ENCODE peak calls at places on chromosomes 13 and 19, in ten cellular contexts. One of them, this sample, is unnamed.

GRCh38 chr13:30112602-30113435 is 194.5 kb downstream of the KATNAL1 start:
- DNase-seq in endothelial cell: peak; percentile 88
- DNase-seq in progenitor cell of endocrine pancreas: peak; percentile 70
- DNase-seq in fibroblast of lung: peak; percentile 81
- DNase-seq in mammary epithelial cell: peak; percentile 80
- DNase-seq in CD8-positive, alpha-beta T cell: peak; percentile 79
- DNase-seq in fibroblast of mammary gland: peak; percentile 93
- DNase-seq in colonic mucosa: peak; percentile 86
- DNase-seq in dorsolateral prefrontal cortex: peak; percentile 88
- DNase-seq in RWPE1: peak; percentile 79
- DNase-seq in this sample: peak; percentile 79

GRCh38 chr19:19403373-19403901 is 2.0 kb upstream of the GATAD2A start:
- DNase-seq in progenitor cell of endocrine pancreas: no peak
- DNase-seq in RWPE1: peak; percentile 47
- DNase-seq in CD8-positive, alpha-beta T cell: peak; percentile 16
- DNase-seq in fibroblast of mammary gland: peak; percentile 57
- DNase-seq in dorsolateral prefrontal cortex: no peak
- DNase-seq in colonic mucosa: no peak
- DNase-seq in mammary epithelial cell: peak; percentile 56
- DNase-seq in fibroblast of lung: peak; percentile 60
- DNase-seq in endothelial cell: no peak
- DNase-seq in this sample: no peak

GRCh38 chr13:79306650-79307049 is 99.4 kb downstream of the RBM26 start:
- DNase-seq in colonic mucosa: no peak
- DNase-seq in progenitor cell of endocrine pancreas: no peak
- DNase-seq in CD8-positive, alpha-beta T cell: no peak
- DNase-seq in endothelial cell: no peak
- DNase-seq in dorsolateral prefrontal cortex: no peak
- DNase-seq in fibroblast of mammary gland: no peak
- DNase-seq in RWPE1: no peak
- DNase-seq in mammary epithelial cell: no peak
- DNase-seq in fibroblast of lung: no peak
- DNase-seq in this sample: no peak

GRCh38 chr13:29484236-29484635 is 111.3 kb downstream of the SLC7A1 start:
- DNase-seq in dorsolateral prefrontal cortex: no peak
- DNase-seq in RWPE1: no peak
- DNase-seq in progenitor cell of endocrine pancreas: no peak
- DNase-seq in CD8-positive, alpha-beta T cell: no peak
- DNase-seq in colonic mucosa: no peak
- DNase-seq in mammary epithelial cell: no peak
- DNase-seq in fibroblast of mammary gland: no peak
- DNase-seq in fibroblast of lung: no peak
- DNase-seq in endothelial cell: no peak
- DNase-seq in this sample: no peak

GRCh38 chr13:66803759-66804456 is 426.2 kb downstream of the PCDH9 start:
- DNase-seq in CD8-positive, alpha-beta T cell: no peak
- DNase-seq in fibroblast of mammary gland: peak; percentile 38
- DNase-seq in endothelial cell: no peak
- DNase-seq in mammary epithelial cell: no peak
- DNase-seq in progenitor cell of endocrine pancreas: no peak
- DNase-seq in RWPE1: no peak
- DNase-seq in dorsolateral prefrontal cortex: no peak
- DNase-seq in fibroblast of lung: no peak
- DNase-seq in colonic mucosa: no peak
- DNase-seq in this sample: no peak

GRCh38 chr13:57632276-57633140 is 964 bp downstream of the PCDH17 start:
- DNase-seq in progenitor cell of endocrine pancreas: peak; percentile 30
- DNase-seq in mammary epithelial cell: no peak
- DNase-seq in dorsolateral prefrontal cortex: peak; percentile 62
- DNase-seq in RWPE1: no peak
- DNase-seq in endothelial cell: peak; percentile 39
- DNase-seq in fibroblast of lung: peak; percentile 51
- DNase-seq in colonic mucosa: no peak
- DNase-seq in CD8-positive, alpha-beta T cell: no peak
- DNase-seq in fibroblast of mammary gland: no peak
- DNase-seq in this sample: peak; percentile 24

GRCh38 chr19:39264306-39265290 is 3.6 kb upstream of the IFNL2 start:
- DNase-seq in colonic mucosa: no peak
- DNase-seq in dorsolateral prefrontal cortex: peak; percentile 30
- DNase-seq in fibroblast of mammary gland: no peak
- DNase-seq in CD8-positive, alpha-beta T cell: no peak
- DNase-seq in mammary epithelial cell: no peak
- DNase-seq in endothelial cell: peak; percentile 40
- DNase-seq in RWPE1: no peak
- DNase-seq in progenitor cell of endocrine pancreas: no peak
- DNase-seq in fibroblast of lung: peak; percentile 9
- DNase-seq in this sample: peak; percentile 26

GRCh38 chr19:41064974-41065569 is 23.2 kb upstream of the CYP2A13 start:
- DNase-seq in colonic mucosa: peak; percentile 19
- DNase-seq in mammary epithelial cell: peak; percentile 11
- DNase-seq in fibroblast of mammary gland: peak; percentile 34
- DNase-seq in endothelial cell: peak; percentile 18
- DNase-seq in dorsolateral prefrontal cortex: no peak
- DNase-seq in RWPE1: peak; percentile 32
- DNase-seq in progenitor cell of endocrine pancreas: no peak
- DNase-seq in fibroblast of lung: peak; percentile 11
- DNase-seq in CD8-positive, alpha-beta T cell: no peak
- DNase-seq in this sample: no peak

GRCh38 chr19:46466536-46467199 is 4.7 kb downstream of the PNMA8A start:
- DNase-seq in fibroblast of mammary gland: peak; percentile 92
- DNase-seq in RWPE1: peak; percentile 70
- DNase-seq in CD8-positive, alpha-beta T cell: no peak
- DNase-seq in mammary epithelial cell: peak; percentile 97
- DNase-seq in colonic mucosa: no peak
- DNase-seq in fibroblast of lung: peak; percentile 91
- DNase-seq in progenitor cell of endocrine pancreas: no peak
- DNase-seq in dorsolateral prefrontal cortex: no peak
- DNase-seq in endothelial cell: no peak
- DNase-seq in this sample: peak; percentile 73

GRCh38 chr19:58563823-58564222 is 5.4 kb upstream of the UBE2M start:
- DNase-seq in RWPE1: no peak
- DNase-seq in mammary epithelial cell: no peak
- DNase-seq in CD8-positive, alpha-beta T cell: no peak
- DNase-seq in fibroblast of mammary gland: no peak
- DNase-seq in endothelial cell: no peak
- DNase-seq in progenitor cell of endocrine pancreas: no peak
- DNase-seq in colonic mucosa: no peak
- DNase-seq in fibroblast of lung: no peak
- DNase-seq in dorsolateral prefrontal cortex: no peak
- DNase-seq in this sample: no peak

GRCh38 chr19:5452594-5453565 is 2.3 kb upstream of the ZNRF4 start:
- DNase-seq in fibroblast of lung: peak; percentile 20
- DNase-seq in mammary epithelial cell: no peak
- DNase-seq in RWPE1: no peak
- DNase-seq in colonic mucosa: no peak
- DNase-seq in endothelial cell: no peak
- DNase-seq in progenitor cell of endocrine pancreas: no peak
- DNase-seq in fibroblast of mammary gland: peak; percentile 37
- DNase-seq in CD8-positive, alpha-beta T cell: no peak
- DNase-seq in dorsolateral prefrontal cortex: no peak
- DNase-seq in this sample: no peak

GRCh38 chr19:33292595-33293254 is 9.6 kb downstream of the CEBPA start:
- DNase-seq in fibroblast of lung: no peak
- DNase-seq in colonic mucosa: peak; percentile 81
- DNase-seq in fibroblast of mammary gland: peak; percentile 33
- DNase-seq in progenitor cell of endocrine pancreas: no peak
- DNase-seq in RWPE1: no peak
- DNase-seq in endothelial cell: no peak
- DNase-seq in dorsolateral prefrontal cortex: no peak
- DNase-seq in mammary epithelial cell: no peak
- DNase-seq in CD8-positive, alpha-beta T cell: no peak
- DNase-seq in this sample: no peak

GRCh38 chr13:31242342-31242741 is 42.6 kb downstream of the B3GLCT start:
- DNase-seq in RWPE1: no peak
- DNase-seq in colonic mucosa: no peak
- DNase-seq in fibroblast of mammary gland: peak; percentile 41
- DNase-seq in CD8-positive, alpha-beta T cell: no peak
- DNase-seq in dorsolateral prefrontal cortex: no peak
- DNase-seq in progenitor cell of endocrine pancreas: no peak
- DNase-seq in endothelial cell: no peak
- DNase-seq in fibroblast of lung: no peak
- DNase-seq in mammary epithelial cell: no peak
- DNase-seq in this sample: no peak

GRCh38 chr13:19959141-19959830 is 759 bp downstream of the ZMYM2 start:
- DNase-seq in CD8-positive, alpha-beta T cell: peak; percentile 70
- DNase-seq in fibroblast of mammary gland: peak; percentile 29
- DNase-seq in mammary epithelial cell: peak; percentile 34
- DNase-seq in fibroblast of lung: peak; percentile 42
- DNase-seq in dorsolateral prefrontal cortex: peak; percentile 59
- DNase-seq in RWPE1: peak; percentile 38
- DNase-seq in endothelial cell: peak; percentile 59
- DNase-seq in colonic mucosa: peak; percentile 63
- DNase-seq in progenitor cell of endocrine pancreas: peak; percentile 39
- DNase-seq in this sample: peak; percentile 60

GRCh38 chr13:19959831-19960672 is 1.5 kb downstream of the ZMYM2 start:
- DNase-seq in endothelial cell: peak; percentile 76
- DNase-seq in mammary epithelial cell: peak; percentile 84
- DNase-seq in fibroblast of lung: peak; percentile 88
- DNase-seq in colonic mucosa: peak; percentile 87
- DNase-seq in dorsolateral prefrontal cortex: peak; percentile 91
- DNase-seq in fibroblast of mammary gland: peak; percentile 89
- DNase-seq in RWPE1: peak; percentile 80
- DNase-seq in CD8-positive, alpha-beta T cell: peak; percentile 81
- DNase-seq in progenitor cell of endocrine pancreas: peak; percentile 61
- DNase-seq in this sample: peak; percentile 67

GRCh38 chr13:19955873-19956559 is 2.5 kb upstream of the ZMYM2 start:
- DNase-seq in mammary epithelial cell: no peak
- DNase-seq in fibroblast of lung: no peak
- DNase-seq in endothelial cell: no peak
- DNase-seq in progenitor cell of endocrine pancreas: no peak
- DNase-seq in RWPE1: no peak
- DNase-seq in CD8-positive, alpha-beta T cell: no peak
- DNase-seq in dorsolateral prefrontal cortex: no peak
- DNase-seq in fibroblast of mammary gland: no peak
- DNase-seq in colonic mucosa: no peak
- DNase-seq in this sample: no peak

GRCh38 chr13:19958119-19959111 is at the start of gene ZMYM2:
- DNase-seq in RWPE1: peak; percentile 100
- DNase-seq in endothelial cell: peak; percentile 100
- DNase-seq in CD8-positive, alpha-beta T cell: peak; percentile 98
- DNase-seq in colonic mucosa: peak; percentile 99
- DNase-seq in progenitor cell of endocrine pancreas: peak; percentile 99
- DNase-seq in mammary epithelial cell: peak; percentile 96
- DNase-seq in fibroblast of mammary gland: peak; percentile 94
- DNase-seq in fibroblast of lung: peak; percentile 97
- DNase-seq in dorsolateral prefrontal cortex: peak; percentile 100
- DNase-seq in this sample: peak; percentile 99

GRCh38 chr13:19957320-19958118 is 1.0 kb upstream of the ZMYM2 start:
- DNase-seq in fibroblast of mammary gland: peak; percentile 88
- DNase-seq in mammary epithelial cell: peak; percentile 17
- DNase-seq in CD8-positive, alpha-beta T cell: peak; percentile 82
- DNase-seq in fibroblast of lung: peak; percentile 81
- DNase-seq in RWPE1: peak; percentile 39
- DNase-seq in progenitor cell of endocrine pancreas: peak; percentile 63
- DNase-seq in dorsolateral prefrontal cortex: peak; percentile 86
- DNase-seq in endothelial cell: peak; percentile 75
- DNase-seq in colonic mucosa: peak; percentile 80
- DNase-seq in this sample: peak; percentile 71
- TF ChIP-seq CTCF in fibroblast of mammary gland: peak; percentile 65
- TF ChIP-seq CTCF in mammary epithelial cell: peak; percentile 58
- TF ChIP-seq CTCF in CD8-positive, alpha-beta T cell: peak; percentile 78
- TF ChIP-seq CTCF in fibroblast of lung: peak; percentile 75
- TF ChIP-seq CTCF in RWPE1: peak; percentile 78
- TF ChIP-seq CTCF in progenitor cell of endocrine pancreas: peak; percentile 78
- TF ChIP-seq CTCF in dorsolateral prefrontal cortex: peak; percentile 78
- TF ChIP-seq CTCF in endothelial cell: peak; percentile 95
- TF ChIP-seq CTCF in colonic mucosa: peak; percentile 82
- TF ChIP-seq CTCF in this sample: peak; percentile 51

DNA sequence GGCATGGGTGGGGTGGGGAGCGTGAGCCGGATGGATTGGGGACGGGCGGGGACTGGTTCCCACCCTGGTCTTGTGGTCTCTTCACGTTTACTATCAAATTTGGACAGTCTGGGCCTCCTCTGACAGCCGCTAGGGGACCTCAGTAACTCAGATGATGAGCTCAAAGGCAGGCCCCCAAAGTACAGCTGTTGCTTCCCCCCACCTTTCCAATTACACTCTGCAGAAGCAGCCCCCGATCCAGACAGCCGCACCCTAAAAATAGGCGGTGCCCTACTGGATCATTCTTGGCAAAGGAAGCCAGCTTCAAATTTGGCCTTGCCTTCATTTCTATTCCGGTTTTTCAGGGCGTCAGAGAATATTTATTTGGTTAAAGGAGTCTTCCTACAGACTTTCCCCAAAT is 1.9 kb upstream of the FOXO1 start:
- DNase-seq in progenitor cell of endocrine pancreas: no peak
- DNase-seq in fibroblast of mammary gland: no peak
- DNase-seq in fibroblast of lung: no peak
- DNase-seq in mammary epithelial cell: no peak
- DNase-seq in colonic mucosa: peak; percentile 57
- DNase-seq in CD8-positive, alpha-beta T cell: peak; percentile 57
- DNase-seq in endothelial cell: peak; percentile 29
- DNase-seq in RWPE1: peak; percentile 20
- DNase-seq in dorsolateral prefrontal cortex: no peak
- DNase-seq in this sample: peak; percentile 79
- TF ChIP-seq CTCF in progenitor cell of endocrine pancreas: peak; percentile 54
- TF ChIP-seq CTCF in fibroblast of mammary gland: peak; percentile 58
- TF ChIP-seq CTCF in fibroblast of lung: peak; percentile 64
- TF ChIP-seq CTCF in mammary epithelial cell: no peak
- TF ChIP-seq CTCF in colonic mucosa: peak; percentile 36
- TF ChIP-seq CTCF in CD8-positive, alpha-beta T cell: peak; percentile 60
- TF ChIP-seq CTCF in endothelial cell: peak; percentile 51
- TF ChIP-seq CTCF in RWPE1: peak; percentile 64
- TF ChIP-seq CTCF in dorsolateral prefrontal cortex: peak; percentile 23
- TF ChIP-seq CTCF in this sample: peak; percentile 76

GRCh38 chr13:62014299-62014698 is 598.6 kb upstream of the PCDH20 start:
- DNase-seq in endothelial cell: no peak
- DNase-seq in dorsolateral prefrontal cortex: no peak
- DNase-seq in fibroblast of mammary gland: peak; percentile 1
- DNase-seq in progenitor cell of endocrine pancreas: no peak
- DNase-seq in CD8-positive, alpha-beta T cell: no peak
- DNase-seq in mammary epithelial cell: no peak
- DNase-seq in fibroblast of lung: peak; percentile 2
- DNase-seq in colonic mucosa: no peak
- DNase-seq in RWPE1: peak; percentile 6
- DNase-seq in this sample: no peak
- TF ChIP-seq CTCF in endothelial cell: no peak
- TF ChIP-seq CTCF in dorsolateral prefrontal cortex: peak; percentile 60
- TF ChIP-seq CTCF in fibroblast of mammary gland: no peak
- TF ChIP-seq CTCF in progenitor cell of endocrine pancreas: peak; percentile 55
- TF ChIP-seq CTCF in CD8-positive, alpha-beta T cell: no peak
- TF ChIP-seq CTCF in mammary epithelial cell: peak; percentile 20
- TF ChIP-seq CTCF in fibroblast of lung: no peak
- TF ChIP-seq CTCF in colonic mucosa: no peak
- TF ChIP-seq CTCF in RWPE1: peak; percentile 33
- TF ChIP-seq CTCF in this sample: no peak

DNA sequence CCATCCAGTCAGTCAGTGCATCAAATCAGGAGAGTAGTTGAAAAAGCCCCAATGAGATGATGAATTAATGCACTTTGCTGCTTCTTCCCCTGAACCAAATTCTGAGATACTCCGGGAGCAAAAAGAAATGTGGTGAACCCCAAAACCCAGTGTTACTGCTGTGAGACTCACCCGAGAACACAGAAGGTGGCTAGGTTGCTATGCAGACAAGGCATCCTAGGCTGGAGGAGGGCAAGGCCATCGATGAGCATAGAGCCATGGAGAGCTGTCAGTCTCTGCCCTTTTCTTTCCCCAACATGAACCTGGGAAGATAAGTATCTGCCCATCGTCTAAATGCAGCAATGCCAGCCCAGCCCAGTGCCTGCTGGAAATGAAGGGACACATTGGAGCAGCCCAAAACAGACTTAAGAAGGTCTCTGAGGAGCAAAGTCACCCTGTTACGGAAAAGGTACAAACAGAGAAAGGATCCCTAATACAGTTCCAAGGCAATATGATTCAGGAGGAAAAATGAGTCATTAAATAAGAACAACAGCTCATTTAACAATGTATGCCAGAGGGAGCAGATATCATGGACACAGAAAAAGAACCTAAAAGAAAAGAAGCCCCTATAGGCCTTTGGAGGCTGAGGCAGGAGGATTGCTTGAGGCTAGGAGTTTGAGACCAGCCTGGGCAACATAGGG is 272.0 kb downstream of the FOXO1 start:
- DNase-seq in CD8-positive, alpha-beta T cell: no peak
- DNase-seq in endothelial cell: no peak
- DNase-seq in mammary epithelial cell: peak; percentile 29
- DNase-seq in dorsolateral prefrontal cortex: no peak
- DNase-seq in colonic mucosa: no peak
- DNase-seq in fibroblast of mammary gland: peak; percentile 58
- DNase-seq in progenitor cell of endocrine pancreas: no peak
- DNase-seq in RWPE1: peak; percentile 9
- DNase-seq in fibroblast of lung: peak; percentile 23
- DNase-seq in this sample: no peak
- TF ChIP-seq CTCF in CD8-positive, alpha-beta T cell: no peak
- TF ChIP-seq CTCF in endothelial cell: no peak
- TF ChIP-seq CTCF in mammary epithelial cell: no peak
- TF ChIP-seq CTCF in dorsolateral prefrontal cortex: no peak
- TF ChIP-seq CTCF in colonic mucosa: no peak
- TF ChIP-seq CTCF in fibroblast of mammary gland: no peak
- TF ChIP-seq CTCF in progenitor cell of endocrine pancreas: no peak
- TF ChIP-seq CTCF in RWPE1: no peak
- TF ChIP-seq CTCF in fibroblast of lung: no peak
- TF ChIP-seq CTCF in this sample: no peak

This sample was measured in GM13976.